ENCODE peak calls at places on chromosomes 2 and 18, in six cellular contexts. J is lower lobe of right lung, Y is tibial artery, M is mammary epithelial cell, S is PC-9, B is upper lobe of right lung. T is an unnamed sample. For H3K4me1, the result is how much of the 10 kb centered on the place peaks cover.

GRCh38 chr2:68698567-68699377 is 35.8 kb upstream of the ARHGAP25 start:
- DNase-seq in S (no peak), M (no peak), J (no peak), Y (no peak), B (no peak), T (no peak)

GRCh38 chr18:11147962-11148654 is 1.3 kb downstream of the PIEZO2 start:
- DNase-seq in Y (no peak), S (no peak), M (no peak), B (no peak), J (no peak), T (no peak)

GRCh38 chr2:28639836-28640235 is 111.8 kb upstream of the PPP1CB start:
- DNase-seq in M (peak), S (peak), B (no peak), J (no peak), Y (no peak), T (no peak)

GRCh38 chr2:234989183-234989701 is 37.4 kb downstream of the SH3BP4 start:
- DNase-seq in M (peak), S (peak), J (peak), B (peak), Y (peak), T (peak)

GRCh38 chr2:106977707-106978106 is 91.7 kb upstream of the ST6GAL2 start:
- DNase-seq in S (no peak), B (no peak), M (no peak), Y (no peak), J (no peak), T (no peak)

GRCh38 chr2:84838434-84839145 is 42.3 kb downstream of the TRABD2A start:
- DNase-seq in M (no peak), B (no peak), Y (no peak), J (no peak), S (no peak), T (no peak)

GRCh38 chr2:202406445-202406967 is 30.4 kb downstream of the BMPR2 start:
- DNase-seq in B (no peak), M (no peak), J (no peak), S (no peak), Y (no peak), T (no peak)

GRCh38 chr2:113273031-113273551 is 5.6 kb downstream of the PAX8 start:
- DNase-seq in J (no peak), M (no peak), B (no peak), Y (no peak), S (no peak), T (no peak)

GRCh38 chr2:17146358-17146757 is 371.9 kb downstream of the RAD51AP2 start:
- DNase-seq in Y (no peak), M (no peak), J (no peak), B (no peak), S (no peak), T (no peak)

GRCh38 chr2:223563462-223563861 is 38.7 kb downstream of the SCG2 start:
- DNase-seq in Y (no peak), S (peak), J (no peak), M (peak), B (no peak), T (no peak)

GRCh38 chr2:28717339-28717758 is 34.3 kb upstream of the PPP1CB start:
- DNase-seq in Y (peak), J (peak), M (peak), B (peak), S (peak), T (peak)

GRCh38 chr18:44185981-44186380 is 494.7 kb upstream of the SETBP1 start:
- DNase-seq in J (no peak), Y (no peak), M (no peak), S (no peak), B (no peak), T (no peak)

GRCh38 chr2:194319222-194319992 is 1337.6 kb upstream of the SLC39A10 start:
- DNase-seq in Y (no peak), J (no peak), M (no peak), S (no peak), B (no peak), T (no peak)

GRCh38 chr2:175207741-175208438 is 26.4 kb upstream of the ATP5MC3 start:
- DNase-seq in S (no peak), B (no peak), M (no peak), Y (no peak), J (no peak), T (peak)

GRCh38 chr2:102226171-102226570 is 39.3 kb downstream of the IL1RL2 start:
- DNase-seq in B (no peak), S (no peak), J (no peak), Y (no peak), M (no peak), T (no peak)

GRCh38 chr2:7812231-7812995 is 869.4 kb upstream of the ID2 start:
- DNase-seq in Y (no peak), S (no peak), J (no peak), B (no peak), M (peak), T (no peak)

GRCh38 chr2:150878347-150878746 is 383.3 kb downstream of the RBM43 start:
- DNase-seq in M (peak), J (no peak), Y (no peak), B (no peak), S (no peak), T (no peak)

GRCh38 chr2:43005211-43005974 is 213.0 kb upstream of the HAAO start:
- DNase-seq in M (no peak), Y (no peak), J (no peak), S (no peak), B (no peak), T (no peak)

GRCh38 chr2:10947005-10947440 is 35.3 kb downstream of the KCNF1 start:
- DNase-seq in M (peak), B (no peak), S (peak), Y (no peak), J (no peak), T (no peak)

GRCh38 chr2:47521666-47522285 is 118.8 kb downstream of the MSH2 start:
- DNase-seq in S (no peak), Y (no peak), B (no peak), M (no peak), J (no peak), T (peak)

GRCh38 chr18:36316246-36316645 is 18.7 kb downstream of the FHOD3 start:
- DNase-seq in B (no peak), J (no peak), S (no peak), M (no peak), Y (no peak), T (no peak)

GRCh38 chr2:76850969-76851368 is 671.2 kb downstream of the LRRTM4 start:
- DNase-seq in B (no peak), S (no peak), M (no peak), Y (no peak), J (no peak), T (no peak)

GRCh38 chr2:173672573-173673340 is 292.4 kb downstream of the SP3 start:
- DNase-seq in S (no peak), J (no peak), B (no peak), M (no peak), Y (no peak), T (no peak)

GRCh38 chr2:131394147-131394931 is 30.4 kb upstream of the RAB6D start:
- DNase-seq in S (peak), J (no peak), M (no peak), B (no peak), Y (no peak), T (peak)

GRCh38 chr2:108278631-108279030 is 10.1 kb upstream of the SULT1C2 start:
- DNase-seq in M (no peak), B (no peak), Y (no peak), S (no peak), J (no peak), T (no peak)

GRCh38 chr18:58549814-58550339 is 79.0 kb downstream of the ALPK2 start:
- DNase-seq in S (peak), M (no peak), Y (no peak), B (no peak), J (no peak), T (no peak)

GRCh38 chr2:37190290-37190689 is 1.8 kb upstream of the SULT6B1 start:
- DNase-seq in B (no peak), M (peak), J (no peak), Y (no peak), S (no peak), T (no peak)

GRCh38 chr18:25365242-25365641 is 13.3 kb upstream of the ZNF521 start:
- DNase-seq in J (no peak), S (no peak), M (no peak), B (no peak), Y (no peak), T (no peak)

GRCh38 chr2:9385841-9386240 is 37.5 kb downstream of the ITGB1BP1 start:
- DNase-seq in S (no peak), M (no peak), Y (no peak), B (peak), J (no peak), T (no peak)

GRCh38 chr2:197674546-197674945 is 841 bp downstream of the RFTN2 start:
- DNase-seq in J (no peak), S (no peak), M (no peak), Y (no peak), B (no peak), T (no peak)

GRCh38 chr2:8285898-8286297 is 396.0 kb upstream of the ID2 start:
- DNase-seq in M (no peak), S (no peak), J (no peak), B (no peak), Y (no peak), T (no peak)

GRCh38 chr18:6807504-6808257 is 78.2 kb downstream of the ARHGAP28 start:
- DNase-seq in M (no peak), J (no peak), Y (no peak), S (no peak), B (no peak), T (no peak)

GRCh38 chr2:174158003-174158402 is 90.3 kb downstream of the OLA1 start:
- DNase-seq in M (peak), Y (no peak), S (no peak), B (no peak), J (no peak), T (no peak)

GRCh38 chr2:104641801-104642200 is 212.1 kb upstream of the POU3F3 start:
- DNase-seq in M (no peak), S (no peak), B (no peak), J (no peak), Y (no peak), T (no peak)

GRCh38 chr2:215319500-215319899 is 7.6 kb downstream of the ATIC start:
- DNase-seq in S (no peak), B (no peak), Y (no peak), M (no peak), J (no peak), T (no peak)
- H3K4me1 ChIP-seq in S (under half), B (under half), Y (under half), M (under half), J (under half), T (under half)

GRCh38 chr2:54831480-54831879 is 108.0 kb downstream of the EML6 start:
- DNase-seq in M (no peak), B (no peak), J (no peak), S (no peak), Y (no peak), T (no peak)

GRCh38 chr2:54830546-54830945 is 107.1 kb downstream of the EML6 start:
- DNase-seq in J (no peak), Y (no peak), S (no peak), B (no peak), M (no peak), T (no peak)

GRCh38 chr2:54838585-54839035 is 115.1 kb downstream of the EML6 start:
- DNase-seq in B (no peak), S (peak), M (peak), J (peak), Y (peak), T (peak)

GRCh38 chr2:54836477-54836876 is 113.0 kb downstream of the EML6 start:
- DNase-seq in M (no peak), B (no peak), Y (no peak), S (no peak), J (no peak), T (no peak)

DNA sequence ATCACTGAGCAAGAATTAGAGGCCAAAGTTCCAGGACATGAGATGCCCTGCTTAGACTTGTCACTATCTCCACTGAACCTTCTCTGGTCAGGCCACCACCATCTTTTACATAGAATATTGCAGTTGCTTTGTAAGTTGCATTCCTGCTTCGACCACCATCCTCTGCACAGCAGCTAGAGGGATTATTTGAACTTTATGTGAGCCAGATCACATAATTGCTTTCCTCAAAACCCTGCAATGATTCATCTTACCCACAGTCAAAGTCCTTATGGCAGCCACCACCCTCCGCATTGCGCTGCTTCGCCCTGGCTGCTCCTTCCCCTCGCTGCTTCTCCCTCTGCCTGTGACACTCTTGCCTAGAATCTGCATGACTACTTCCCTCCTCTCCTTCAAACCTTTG is 111.3 kb downstream of the EML6 start:
- DNase-seq in S (no peak), Y (no peak), B (no peak), J (no peak), M (no peak), T (no peak)
- H3K27ac ChIP-seq in S (no peak), Y (no peak), B (no peak), J (no peak), M (no peak), T (no peak)

GRCh38 chr2:158975271-158975921 is 7.0 kb downstream of the TANC1 start:
- DNase-seq in B (no peak), S (no peak), M (no peak), Y (no peak), J (no peak), T (no peak)

GRCh38 chr2:158970522-158970855 is 2.0 kb downstream of the TANC1 start:
- DNase-seq in B (no peak), M (no peak), J (no peak), S (no peak), Y (no peak), T (no peak)

GRCh38 chr2:158969717-158970521 is 1.5 kb downstream of the TANC1 start:
- DNase-seq in S (peak), J (peak), Y (peak), M (peak), B (peak), T (peak)

GRCh38 chr2:158973111-158973510 is 4.7 kb downstream of the TANC1 start:
- DNase-seq in J (no peak), Y (no peak), M (peak), S (no peak), B (no peak), T (no peak)

GRCh38 chr2:158973511-158973956 is 5.1 kb downstream of the TANC1 start:
- DNase-seq in B (no peak), J (no peak), S (no peak), M (no peak), Y (no peak), T (no peak)
- H3K4me1 ChIP-seq in B (under half), J (half or more), S (under half), M (under half), Y (half or more), T (under half)

GRCh38 chr18:41517142-41517541 is 437.9 kb upstream of the PIK3C3 start:
- DNase-seq in Y (no peak), S (no peak), M (no peak), J (no peak), B (no peak), T (no peak)

DNA sequence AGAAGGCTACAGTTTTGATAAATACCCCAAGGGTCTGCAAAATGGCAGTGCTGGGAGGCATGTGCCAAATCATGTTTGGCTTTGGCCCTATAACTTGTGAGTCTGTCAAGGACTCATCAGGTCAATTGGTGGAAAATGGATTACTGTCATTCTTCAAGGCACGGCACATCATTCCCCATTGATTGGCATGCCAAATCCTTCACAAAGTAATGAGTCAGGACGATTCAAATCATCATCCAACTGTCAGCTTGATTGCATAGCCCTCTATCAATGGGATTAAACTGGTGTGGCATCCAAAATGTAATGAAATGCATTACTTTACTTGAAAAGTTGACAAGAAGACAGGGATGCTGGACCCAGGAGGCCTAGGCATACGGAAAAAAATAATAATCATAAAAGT is 441.6 kb upstream of the PIK3C3 start:
- DNase-seq in J (no peak), M (no peak), B (no peak), S (no peak), Y (no peak), T (no peak)
- H3K27ac ChIP-seq in J (no peak), M (no peak), B (no peak), S (no peak), Y (no peak), T (no peak)

T was measured in right cardiac atrium.